ENCODE peak calls at places on chromosomes 12 and 14, in ten cellular contexts. M is mesothelial cell of epicardium, G is tibial nerve, B is nephron progenitor cell, F is body of pancreas, X is ovary, Q is coronary artery, Z is dorsolateral prefrontal cortex, T is choroid plexus epithelial cell, O is GM13976. P is an unnamed sample.

GRCh38 chr12:25745281-25745680 is 192.2 kb upstream of the LMNTD1 start:
- DNase-seq in M (no peak), G (no peak), B (no peak), F (no peak), X (no peak), Q (no peak), Z (no peak), T (no peak), O (no peak), P (no peak)

GRCh38 chr12:18703916-18704315 is 33.9 kb downstream of the PLCZ1 start:
- DNase-seq in M (no peak), G (no peak), B (no peak), F (no peak), X (no peak), Q (no peak), Z (no peak), T (no peak), O (no peak), P (no peak)

GRCh38 chr14:61121293-61121897 is 140.3 kb downstream of the SLC38A6 start:
- DNase-seq in M (no peak), G (no peak), B (no peak), F (no peak), X (no peak), Q (no peak), Z (no peak), T (no peak), O (no peak), P (no peak)

GRCh38 chr14:104502060-104502459 is 77.5 kb upstream of the C14orf180 start:
- DNase-seq in M (no peak), G (no peak), B (no peak), F (no peak), X (no peak), Q (no peak), Z (no peak), T (no peak), O (no peak), P (no peak)

GRCh38 chr12:85983601-85984000 is 109.5 kb downstream of the NTS start:
- DNase-seq in M (no peak), G (no peak), B (no peak), F (no peak), X (no peak), Q (no peak), Z (no peak), T (no peak), O (no peak), P (no peak)

GRCh38 chr12:89988156-89988555 is 279.5 kb upstream of the ATP2B1 start:
- DNase-seq in M (no peak), G (no peak), B (no peak), F (no peak), X (no peak), Q (no peak), Z (no peak), T (no peak), O (no peak), P (peak)

GRCh38 chr12:77213316-77213715 is 147.9 kb upstream of the E2F7 start:
- DNase-seq in M (no peak), G (no peak), B (no peak), F (peak), X (no peak), Q (no peak), Z (no peak), T (no peak), O (no peak), P (no peak)

GRCh38 chr12:32178341-32179010 is 71.8 kb downstream of the BICD1 start:
- DNase-seq in M (no peak), G (no peak), B (no peak), F (no peak), X (no peak), Q (no peak), Z (no peak), T (no peak), O (no peak), P (no peak)

GRCh38 chr14:26286066-26286791 is 311.6 kb downstream of the NOVA1 start:
- DNase-seq in M (no peak), G (no peak), B (no peak), F (no peak), X (no peak), Q (no peak), Z (no peak), T (peak), O (no peak), P (no peak)

GRCh38 chr14:94673781-94674231 is 61.6 kb downstream of the SERPINA3 start:
- DNase-seq in M (peak), G (no peak), B (no peak), F (no peak), X (no peak), Q (peak), Z (no peak), T (peak), O (no peak), P (no peak)

GRCh38 chr14:68506021-68506644 is 286.7 kb downstream of the ZFP36L1 start:
- DNase-seq in M (no peak), G (no peak), B (no peak), F (peak), X (no peak), Q (no peak), Z (no peak), T (peak), O (no peak), P (peak)

GRCh38 chr12:105928436-105928835 is 210.3 kb downstream of the NUAK1 start:
- DNase-seq in M (no peak), G (no peak), B (no peak), F (peak), X (no peak), Q (no peak), Z (no peak), T (no peak), O (no peak), P (no peak)

GRCh38 chr14:79044894-79045624 is 874.9 kb downstream of the NRXN3 start:
- DNase-seq in M (no peak), G (no peak), B (peak), F (peak), X (no peak), Q (no peak), Z (no peak), T (peak), O (no peak), P (peak)

GRCh38 chr14:90299408-90299807 is 32.3 kb downstream of the NRDE2 start:
- DNase-seq in M (no peak), G (no peak), B (no peak), F (no peak), X (no peak), Q (no peak), Z (no peak), T (no peak), O (no peak), P (no peak)

GRCh38 chr14:100746326-100746725 is 19.6 kb downstream of the DLK1 start:
- DNase-seq in M (no peak), G (no peak), B (no peak), F (no peak), X (no peak), Q (no peak), Z (no peak), T (no peak), O (no peak), P (no peak)

GRCh38 chr14:33951183-33951840 is 438 bp upstream of the EGLN3 start:
- DNase-seq in M (no peak), G (no peak), B (no peak), F (no peak), X (no peak), Q (no peak), Z (no peak), T (no peak), O (no peak), P (no peak)

GRCh38 chr12:58593557-58594304 is 326.6 kb downstream of the LRIG3 start:
- DNase-seq in M (no peak), G (no peak), B (no peak), F (no peak), X (no peak), Q (no peak), Z (no peak), T (no peak), O (no peak), P (no peak)

GRCh38 chr12:90253674-90254181 is 545.1 kb upstream of the ATP2B1 start:
- DNase-seq in M (no peak), G (peak), B (peak), F (peak), X (no peak), Q (peak), Z (peak), T (peak), O (peak), P (peak)

GRCh38 chr14:80095623-80096022 is 115.7 kb downstream of the DIO2 start:
- DNase-seq in M (no peak), G (no peak), B (no peak), F (no peak), X (no peak), Q (no peak), Z (no peak), T (peak), O (no peak), P (peak)

GRCh38 chr12:66623455-66623854 is 55.4 kb downstream of the GRIP1 start:
- DNase-seq in M (no peak), G (no peak), B (no peak), F (no peak), X (no peak), Q (no peak), Z (no peak), T (peak), O (no peak), P (no peak)

GRCh38 chr12:77382096-77382742 is 316.9 kb upstream of the E2F7 start:
- DNase-seq in M (no peak), G (no peak), B (no peak), F (no peak), X (no peak), Q (no peak), Z (no peak), T (peak), O (no peak), P (no peak)

GRCh38 chr12:63863658-63864455 is 19.4 kb downstream of the SRGAP1 start:
- DNase-seq in M (no peak), G (no peak), B (no peak), F (no peak), X (no peak), Q (no peak), Z (no peak), T (no peak), O (no peak), P (no peak)

GRCh38 chr14:68232643-68233055 is 413.1 kb downstream of the RAD51B start:
- DNase-seq in M (no peak), G (peak), B (no peak), F (peak), X (peak), Q (no peak), Z (no peak), T (peak), O (peak), P (peak)

GRCh38 chr12:3885179-3886094 is 12.2 kb upstream of the PARP11 start:
- DNase-seq in M (no peak), G (peak), B (peak), F (peak), X (no peak), Q (no peak), Z (no peak), T (peak), O (peak), P (peak)

GRCh38 chr12:1911598-1912575 is 6.6 kb downstream of the CACNA2D4 start:
- DNase-seq in M (no peak), G (no peak), B (no peak), F (no peak), X (no peak), Q (peak), Z (no peak), T (no peak), O (peak), P (no peak)

GRCh38 chr12:81086342-81086741 is 8.5 kb downstream of the ACSS3 start:
- DNase-seq in M (no peak), G (no peak), B (peak), F (no peak), X (no peak), Q (no peak), Z (no peak), T (peak), O (no peak), P (no peak)

GRCh38 chr14:96603350-96604255 is 101.4 kb downstream of the PAPOLA start:
- DNase-seq in M (no peak), G (no peak), B (no peak), F (no peak), X (no peak), Q (no peak), Z (no peak), T (no peak), O (no peak), P (no peak)

GRCh38 chr12:119668315-119668651 is 350 bp downstream of the PRKAB1 start:
- DNase-seq in M (no peak), G (no peak), B (no peak), F (no peak), X (no peak), Q (no peak), Z (no peak), T (peak), O (peak), P (no peak)

GRCh38 chr12:50326636-50327284 is 43.4 kb upstream of the LIMA1 start:
- DNase-seq in M (no peak), G (peak), B (no peak), F (peak), X (no peak), Q (no peak), Z (no peak), T (peak), O (no peak), P (peak)

GRCh38 chr14:36658091-36659009 is 3.3 kb upstream of the PAX9 start:
- DNase-seq in M (no peak), G (no peak), B (peak), F (no peak), X (no peak), Q (no peak), Z (no peak), T (no peak), O (peak), P (no peak)

DNA sequence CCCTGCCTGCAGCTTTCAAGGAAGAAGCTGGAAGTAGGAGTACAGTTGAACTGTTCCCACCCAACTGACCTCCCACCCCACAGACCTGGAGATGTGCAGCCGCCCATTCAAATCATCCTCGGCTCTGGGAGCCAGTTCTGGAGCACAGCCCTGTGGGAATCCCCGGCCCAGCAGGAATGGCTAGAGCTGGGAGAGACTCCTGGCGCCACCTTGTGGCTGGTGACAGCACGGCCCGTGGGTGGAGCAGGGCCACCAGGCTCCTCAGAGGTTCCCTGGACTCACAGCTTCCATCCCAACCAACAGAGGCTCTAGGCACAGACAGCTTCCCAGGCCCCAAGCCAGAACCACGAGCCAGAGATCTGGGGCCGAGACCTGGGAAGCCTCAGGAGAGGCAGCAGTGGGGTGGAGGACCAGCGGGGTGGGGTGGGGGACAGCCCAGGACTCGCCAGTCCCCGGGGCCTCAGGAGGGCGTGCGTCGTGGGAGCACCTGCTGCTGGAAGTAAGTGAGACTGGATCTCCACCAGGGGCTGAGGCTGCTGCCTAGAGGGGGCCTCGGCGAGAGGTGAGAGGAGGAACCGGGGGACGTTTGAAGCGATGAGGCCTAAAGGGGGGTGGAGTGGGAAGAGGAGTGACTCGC is 43.4 kb downstream of the RNF34 start:
- DNase-seq in M (peak), G (peak), B (peak), F (peak), X (peak), Q (no peak), Z (peak), T (peak), O (peak), P (peak)
- TF ChIP-seq CTCF in M (peak), G (peak), B (peak), F (peak), X (peak), Q (peak), Z (peak), T (peak), O (peak), P (peak)

GRCh38 chr12:96497800-96498199 is 8.4 kb downstream of the CFAP54 start:
- DNase-seq in M (no peak), G (no peak), B (no peak), F (no peak), X (no peak), Q (no peak), Z (no peak), T (peak), O (no peak), P (no peak)
- TF ChIP-seq CTCF in M (no peak), G (no peak), B (no peak), F (no peak), X (no peak), Q (no peak), Z (no peak), T (peak), O (no peak), P (no peak)

GRCh38 chr12:13203028-13203922 is 6.7 kb downstream of the EMP1 start:
- DNase-seq in M (no peak), G (peak), B (no peak), F (peak), X (no peak), Q (no peak), Z (no peak), T (peak), O (peak), P (no peak)
- TF ChIP-seq CTCF in M (no peak), G (peak), B (no peak), F (no peak), X (no peak), Q (no peak), Z (no peak), T (peak), O (peak), P (peak)

GRCh38 chr12:131734336-131735152 is 23.7 kb downstream of the SFSWAP start:
- DNase-seq in M (no peak), G (no peak), B (no peak), F (no peak), X (no peak), Q (no peak), Z (no peak), T (no peak), O (no peak), P (no peak)
- TF ChIP-seq CTCF in M (no peak), G (no peak), B (no peak), F (no peak), X (no peak), Q (no peak), Z (no peak), T (no peak), O (no peak), P (no peak)

GRCh38 chr12:49188205-49188915 is 520 bp downstream of the TUBA1A start:
- DNase-seq in M (peak), G (peak), B (peak), F (peak), X (peak), Q (peak), Z (peak), T (peak), O (peak), P (peak)
- TF ChIP-seq CTCF in M (no peak), G (no peak), B (no peak), F (no peak), X (no peak), Q (no peak), Z (no peak), T (no peak), O (no peak), P (no peak)

GRCh38 chr14:81268016-81268416 is 47.3 kb upstream of the GTF2A1 start:
- DNase-seq in M (no peak), G (no peak), B (no peak), F (no peak), X (no peak), Q (no peak), Z (no peak), T (peak), O (no peak), P (no peak)
- TF ChIP-seq CTCF in M (no peak), G (no peak), B (no peak), F (no peak), X (no peak), Q (no peak), Z (no peak), T (no peak), O (no peak), P (peak)

DNA sequence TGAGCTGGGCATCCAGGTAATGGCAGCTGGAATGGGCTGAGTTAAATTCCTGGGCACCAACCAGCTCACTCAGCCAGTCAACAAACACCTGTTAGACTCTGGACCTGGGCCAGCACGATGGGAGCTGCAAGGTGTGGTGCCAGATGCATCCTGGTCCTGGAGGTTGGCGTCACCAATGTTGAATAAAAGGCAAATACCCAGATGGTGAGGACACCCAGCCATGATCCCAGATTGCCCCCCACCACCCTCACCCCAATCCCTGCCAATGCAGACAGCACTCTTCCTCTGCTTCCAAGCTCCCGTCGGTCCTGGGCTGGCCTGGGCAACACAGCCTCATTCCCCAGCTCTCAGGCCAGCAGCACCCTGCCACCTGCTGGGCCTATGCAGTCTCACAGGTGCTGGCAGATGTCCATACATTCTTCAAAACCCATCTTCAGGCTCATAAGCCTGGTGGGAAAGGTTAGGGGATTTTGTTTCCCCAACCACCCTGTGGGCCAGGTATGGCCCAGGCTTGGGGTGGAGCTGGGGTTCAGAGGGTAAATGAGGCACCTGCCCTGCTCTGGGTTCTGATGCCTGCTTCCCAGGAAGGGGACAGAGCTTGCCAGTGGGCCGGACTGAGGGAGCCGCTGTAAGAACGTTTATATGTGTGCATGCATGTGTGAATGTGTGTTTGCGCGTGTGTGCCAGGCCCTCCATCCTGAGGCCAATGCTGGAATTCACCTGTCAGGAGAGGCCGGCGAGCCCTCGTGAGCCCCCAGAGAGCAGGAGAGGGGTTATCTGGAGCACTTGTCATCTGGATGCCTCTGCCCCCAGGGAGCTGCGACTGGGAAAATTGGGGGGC is 58.0 kb downstream of the LGMN start:
- DNase-seq in M (no peak), G (peak), B (peak), F (peak), X (no peak), Q (no peak), Z (peak), T (peak), O (peak), P (peak)
- TF ChIP-seq CTCF in M (no peak), G (no peak), B (peak), F (peak), X (peak), Q (no peak), Z (peak), T (peak), O (peak), P (peak)